ENCODE peak calls at places on chromosomes 11 and 22, in ten cellular contexts. C, R, T, X, B, U, M, E, L and P are unnamed samples.

GRCh38 chr22:36546092-36546804 is 17.3 kb upstream of the EIF3D start:
- DNase-seq in C (no peak), R (no peak), T (no peak), X (no peak), B (peak; percentile 67), U (peak; percentile 25), M (no peak), E (peak; percentile 62), L (peak; percentile 67), P (no peak)

GRCh38 chr11:93895106-93895862 is 44.9 kb upstream of the VSTM5 start:
- DNase-seq in C (no peak), R (no peak), T (no peak), X (no peak), B (no peak), U (no peak), M (peak; percentile 85), E (peak; percentile 18), L (peak; percentile 95), P (peak; percentile 51)

GRCh38 chr11:66316849-66317251 is at the start of gene CD248:
- DNase-seq in C (no peak), R (no peak), T (no peak), X (peak; percentile 72), B (no peak), U (peak; percentile 43), M (no peak), E (peak; percentile 40), L (no peak), P (no peak)

GRCh38 chr11:37468344-37468743 is 870.3 kb upstream of the RAG2 start:
- DNase-seq in C (no peak), R (no peak), T (no peak), X (no peak), B (no peak), U (no peak), M (no peak), E (no peak), L (peak; percentile 32), P (no peak)

GRCh38 chr11:73267122-73267846 is 4.9 kb upstream of the P2RY6 start:
- DNase-seq in C (no peak), R (no peak), T (peak; percentile 19), X (no peak), B (peak; percentile 33), U (no peak), M (no peak), E (no peak), L (no peak), P (no peak)

GRCh38 chr11:77819921-77820564 is 479 bp downstream of the RSF1 start:
- DNase-seq in C (peak; percentile 63), R (no peak), T (peak; percentile 55), X (peak; percentile 61), B (peak; percentile 69), U (peak; percentile 53), M (peak; percentile 19), E (peak; percentile 46), L (peak; percentile 35), P (no peak)

GRCh38 chr22:50526849-50527801 is 1.7 kb upstream of the SCO2 start:
- DNase-seq in C (no peak), R (no peak), T (peak; percentile 85), X (peak; percentile 88), B (peak; percentile 72), U (peak; percentile 74), M (no peak), E (no peak), L (peak; percentile 37), P (no peak)

GRCh38 chr11:17719940-17720795 is 797 bp downstream of the MYOD1 start:
- DNase-seq in C (no peak), R (no peak), T (no peak), X (no peak), B (no peak), U (no peak), M (peak; percentile 19), E (no peak), L (no peak), P (no peak)

GRCh38 chr11:8281266-8281665 is 17.6 kb upstream of the LMO1 start:
- DNase-seq in C (peak; percentile 35), R (no peak), T (no peak), X (no peak), B (no peak), U (no peak), M (no peak), E (no peak), L (no peak), P (no peak)

GRCh38 chr11:6248248-6248647 is 9.4 kb downstream of the CNGA4 start:
- DNase-seq in C (no peak), R (no peak), T (no peak), X (no peak), B (no peak), U (no peak), M (no peak), E (no peak), L (no peak), P (no peak)

GRCh38 chr11:67033661-67034166 is 10.8 kb downstream of the SYT12 start:
- DNase-seq in C (no peak), R (no peak), T (no peak), X (no peak), B (peak; percentile 71), U (no peak), M (peak; percentile 98), E (no peak), L (peak; percentile 35), P (no peak)

GRCh38 chr22:32771761-32772160 is 29.7 kb upstream of the TIMP3 start:
- DNase-seq in C (no peak), R (no peak), T (no peak), X (no peak), B (no peak), U (no peak), M (no peak), E (no peak), L (no peak), P (no peak)

GRCh38 chr22:47053865-47054185 is 291.4 kb downstream of the TBC1D22A start:
- DNase-seq in C (no peak), R (no peak), T (no peak), X (no peak), B (no peak), U (no peak), M (peak; percentile 70), E (no peak), L (peak; percentile 1), P (peak; percentile 18)

GRCh38 chr22:39473856-39474255 is 17.0 kb downstream of the MGAT3 start:
- DNase-seq in C (no peak), R (no peak), T (no peak), X (no peak), B (no peak), U (no peak), M (no peak), E (no peak), L (no peak), P (no peak)

GRCh38 chr22:39472570-39473556 is 16.1 kb downstream of the MGAT3 start:
- DNase-seq in C (no peak), R (no peak), T (no peak), X (peak; percentile 78), B (no peak), U (peak; percentile 79), M (no peak), E (peak; percentile 53), L (no peak), P (no peak)

GRCh38 chr22:39470462-39471335 is 13.9 kb downstream of the MGAT3 start:
- DNase-seq in C (no peak), R (no peak), T (no peak), X (no peak), B (no peak), U (no peak), M (no peak), E (no peak), L (no peak), P (no peak)

GRCh38 chr22:39469681-39470461 is 13.1 kb downstream of the MGAT3 start:
- DNase-seq in C (no peak), R (no peak), T (no peak), X (no peak), B (no peak), U (no peak), M (no peak), E (no peak), L (no peak), P (no peak)

DNA sequence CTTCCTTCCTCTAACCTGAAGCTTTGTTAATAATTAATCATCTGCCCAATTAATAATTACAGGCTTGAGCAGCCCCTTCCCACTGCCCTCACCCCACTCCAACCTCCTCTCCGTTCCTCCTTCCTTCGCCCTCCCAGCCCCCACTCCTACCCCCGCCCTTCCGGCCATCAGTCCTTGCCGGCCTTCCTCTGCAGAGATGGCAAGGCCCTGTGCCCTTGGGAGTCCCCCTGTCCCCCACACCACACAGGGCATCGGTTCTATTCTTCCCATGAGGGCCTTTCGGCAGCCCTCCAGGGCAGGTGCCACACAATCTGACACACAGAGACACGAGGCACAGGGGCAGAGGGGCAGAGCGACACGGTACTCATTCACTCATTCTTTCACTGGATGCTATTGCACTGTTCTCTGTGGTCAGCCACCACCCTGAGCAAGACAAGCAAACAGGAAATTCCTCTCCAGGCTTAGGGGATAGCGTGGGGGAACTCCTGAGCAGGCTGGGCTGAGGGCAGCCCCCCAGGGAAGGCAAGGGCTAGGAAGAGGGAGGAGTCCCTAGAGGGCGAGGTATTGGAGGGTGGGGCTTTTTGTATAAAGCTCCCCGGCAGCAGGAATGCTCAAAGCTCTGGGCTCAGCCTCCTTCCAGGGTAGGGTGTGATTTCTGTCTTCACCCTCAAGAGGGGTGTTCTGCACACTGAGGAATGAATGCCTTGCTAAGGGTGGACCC is 14.8 kb downstream of the MGAT3 start:
- DNase-seq in C (no peak), R (no peak), T (no peak), X (no peak), B (no peak), U (peak; percentile 34), M (peak; percentile 21), E (no peak), L (no peak), P (no peak)
- H3K4me3 ChIP-seq in C (no peak overlapping the region), R (no peak overlapping the region), T (no peak overlapping the region), X (no peak overlapping the region), B (no peak overlapping the region), U (no peak overlapping the region), M (no peak overlapping the region), E (no peak overlapping the region), L (no peak overlapping the region), P (no peak overlapping the region)

DNA sequence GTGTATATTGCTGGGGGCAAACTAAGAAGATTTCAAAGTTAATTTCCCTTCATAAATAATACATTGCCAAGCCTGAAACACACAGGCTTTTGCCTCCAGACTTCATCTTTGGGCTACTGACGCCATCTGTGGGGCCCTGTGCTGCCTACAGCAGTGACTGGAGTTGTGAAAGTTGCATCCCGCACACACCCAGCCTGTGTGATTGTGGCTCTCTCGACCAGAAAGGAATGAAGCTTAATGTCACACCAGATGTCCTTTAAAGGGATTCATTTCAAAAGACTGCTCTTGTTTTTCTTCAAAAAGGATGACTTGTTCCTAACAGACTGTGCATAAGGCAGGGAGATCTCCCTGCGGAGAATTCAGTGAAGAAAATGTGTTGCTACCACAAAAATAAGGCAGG is 210.5 kb downstream of the FAM181B start:
- DNase-seq in C (no peak), R (no peak), T (no peak), X (no peak), B (peak; percentile 58), U (no peak), M (no peak), E (peak; percentile 15), L (no peak), P (no peak)
- TF ChIP-seq CTCF in C (no peak), R (no peak), T (no peak), X (no peak), B (peak; percentile 6), U (no peak), M (no peak), E (no peak), L (no peak), P (peak; percentile 18)

GRCh38 chr11:128689586-128689945 is 4.3 kb upstream of the FLI1 start:
- DNase-seq in C (no peak), R (no peak), T (no peak), X (no peak), B (no peak), U (no peak), M (no peak), E (no peak), L (no peak), P (no peak)
- H3K4me3 ChIP-seq in C (no peak overlapping the region), R (peak overlapping the region; percentile 53), T (no peak overlapping the region), X (no peak overlapping the region), B (peak overlapping the region; percentile 29), U (no peak overlapping the region), M (no peak overlapping the region), E (no peak overlapping the region), L (no peak overlapping the region), P (no peak overlapping the region)

GRCh38 chr22:25940479-25940878 is 198.5 kb downstream of the MYO18B start:
- DNase-seq in C (no peak), R (no peak), T (no peak), X (no peak), B (no peak), U (no peak), M (no peak), E (no peak), L (no peak), P (no peak)
- TF ChIP-seq CTCF in C (no peak), R (no peak), T (no peak), X (no peak), B (no peak), U (no peak), M (no peak), E (no peak), L (no peak), P (no peak)